ENCODE peak calls at places on chromosomes 1 and 21, in seven cellular contexts. V is breast epithelium, D is sigmoid colon, H is upper lobe of right lung, T is pancreas, B is IMR-90, N is tibial artery. U is an unnamed sample. For H3K4me1, the result is how much of the 10 kb centered on the place peaks cover.

GRCh38 chr1:100134872-100135271 is 1.9 kb downstream of the TRMT13 start:
- DNase-seq in V (no peak), D (no peak), H (no peak), T (no peak), B (peak), N (no peak), U (no peak)

GRCh38 chr1:85398391-85399064 is 66.4 kb downstream of the DDAH1 start:
- DNase-seq in V (no peak), D (no peak), H (no peak), T (no peak), B (peak), N (no peak), U (no peak)

GRCh38 chr1:161166669-161167548 is 683 bp downstream of the PPOX start:
- DNase-seq in V (no peak), D (no peak), H (no peak), T (peak), B (no peak), N (no peak), U (no peak)

GRCh38 chr1:1442069-1442770 is 6.7 kb downstream of the VWA1 start:
- DNase-seq in V (no peak), D (no peak), H (no peak), T (peak), B (no peak), N (peak), U (no peak)

GRCh38 chr1:198056255-198056654 is 100.5 kb upstream of the NEK7 start:
- DNase-seq in V (no peak), D (no peak), H (no peak), T (no peak), B (no peak), N (no peak), U (no peak)

GRCh38 chr1:38615680-38616079 is 243.9 kb downstream of the RRAGC start:
- DNase-seq in V (no peak), D (no peak), H (no peak), T (no peak), B (no peak), N (no peak), U (no peak)

GRCh38 chr1:200483491-200484143 is 73.8 kb upstream of the ZNF281 start:
- DNase-seq in V (no peak), D (no peak), H (no peak), T (no peak), B (peak), N (no peak), U (no peak)

GRCh38 chr1:203325418-203326091 is 20.2 kb downstream of the BTG2 start:
- DNase-seq in V (no peak), D (peak), H (no peak), T (peak), B (no peak), N (peak), U (no peak)

DNA sequence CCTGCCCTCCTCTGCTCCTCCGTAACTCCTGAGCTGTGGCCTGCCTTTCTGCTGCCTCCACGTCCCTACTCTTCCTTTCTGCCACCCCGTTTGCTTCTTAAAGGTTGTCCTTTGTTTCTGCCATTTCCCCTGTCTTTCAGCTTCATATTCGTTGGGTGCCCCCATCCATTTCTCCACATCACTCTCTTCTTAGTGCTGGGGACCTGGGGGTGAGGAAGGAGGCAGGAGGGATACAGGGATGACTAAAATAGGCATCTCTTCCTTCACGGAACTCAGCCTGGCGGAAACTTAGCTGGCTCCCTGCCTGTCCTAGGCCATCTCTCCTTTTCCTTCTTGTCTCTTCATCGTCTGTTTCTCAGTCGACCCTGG is 67.0 kb upstream of the CD1D start:
- DNase-seq in V (no peak), D (no peak), H (no peak), T (no peak), B (no peak), N (no peak), U (no peak)
- H3K4me1 ChIP-seq in V (under half), D (under half), H (under half), T (under half), B (under half), N (under half), U (under half)

DNA sequence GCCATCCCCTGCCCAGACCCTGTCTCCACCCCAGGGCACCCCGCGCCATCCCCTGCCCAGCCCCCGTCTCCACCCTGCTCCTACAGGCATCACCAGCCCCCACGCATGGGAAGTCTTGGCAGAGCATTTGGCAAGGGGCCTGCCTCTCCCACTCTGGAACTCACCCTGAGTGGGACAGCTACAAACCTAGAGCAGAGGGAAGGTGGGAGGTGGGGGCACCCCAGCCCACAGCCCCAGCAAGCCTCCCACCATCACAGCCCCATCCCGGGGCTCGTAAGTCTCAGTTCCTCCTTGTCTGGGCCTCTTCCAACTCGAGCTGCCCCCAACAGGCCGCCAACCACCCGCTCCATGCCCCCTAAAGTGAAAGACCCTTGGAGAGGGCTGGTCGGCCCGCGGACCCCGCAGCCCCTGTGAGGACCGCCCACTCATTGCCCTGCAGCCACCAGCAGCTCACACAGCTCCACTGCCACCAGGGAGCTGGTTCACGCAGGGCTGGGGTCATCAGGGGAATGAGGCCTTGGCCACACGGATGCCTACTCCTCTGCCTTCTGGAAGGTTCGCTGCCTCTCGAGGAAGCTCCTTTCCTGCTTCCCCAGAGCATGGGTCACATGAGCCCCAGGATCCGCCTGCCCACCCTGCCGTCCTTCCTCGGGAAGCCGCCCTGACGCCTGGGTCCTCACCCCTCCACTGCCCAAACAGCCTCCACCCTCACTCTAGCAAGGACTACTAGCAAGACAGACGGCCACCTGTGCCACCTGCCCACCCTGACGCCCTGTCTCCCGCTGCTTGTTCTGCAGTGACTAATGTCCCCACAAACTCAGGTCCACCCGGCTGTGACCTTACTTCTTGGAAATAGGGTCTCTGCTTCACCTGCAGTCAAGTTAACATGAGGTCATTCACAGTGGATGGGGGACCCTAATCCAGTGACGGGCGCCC is 14.4 kb downstream of the MEGF6 start:
- DNase-seq in V (no peak), D (no peak), H (no peak), T (no peak), B (no peak), N (no peak), U (no peak)
- H3K4me3 ChIP-seq in V (no peak), D (no peak), H (no peak), T (no peak), B (no peak), N (no peak), U (no peak)

GRCh38 chr21:27812279-27812678 is 845.4 kb upstream of the ADAMTS5 start:
- DNase-seq in V (no peak), D (no peak), H (no peak), T (no peak), B (peak), N (no peak), U (no peak)
- TF ChIP-seq CTCF in V (no peak), D (no peak), H (no peak), T (no peak), B (no peak), N (no peak), U (no peak)

GRCh38 chr1:182604835-182605164 is 611 bp upstream of the RGS16 start:
- DNase-seq in V (no peak), D (no peak), H (no peak), T (no peak), B (no peak), N (no peak), U (no peak)
- H3K4me1 ChIP-seq in V (under half), D (under half), H (under half), T (under half), B (under half), N (under half), U (under half)

DNA sequence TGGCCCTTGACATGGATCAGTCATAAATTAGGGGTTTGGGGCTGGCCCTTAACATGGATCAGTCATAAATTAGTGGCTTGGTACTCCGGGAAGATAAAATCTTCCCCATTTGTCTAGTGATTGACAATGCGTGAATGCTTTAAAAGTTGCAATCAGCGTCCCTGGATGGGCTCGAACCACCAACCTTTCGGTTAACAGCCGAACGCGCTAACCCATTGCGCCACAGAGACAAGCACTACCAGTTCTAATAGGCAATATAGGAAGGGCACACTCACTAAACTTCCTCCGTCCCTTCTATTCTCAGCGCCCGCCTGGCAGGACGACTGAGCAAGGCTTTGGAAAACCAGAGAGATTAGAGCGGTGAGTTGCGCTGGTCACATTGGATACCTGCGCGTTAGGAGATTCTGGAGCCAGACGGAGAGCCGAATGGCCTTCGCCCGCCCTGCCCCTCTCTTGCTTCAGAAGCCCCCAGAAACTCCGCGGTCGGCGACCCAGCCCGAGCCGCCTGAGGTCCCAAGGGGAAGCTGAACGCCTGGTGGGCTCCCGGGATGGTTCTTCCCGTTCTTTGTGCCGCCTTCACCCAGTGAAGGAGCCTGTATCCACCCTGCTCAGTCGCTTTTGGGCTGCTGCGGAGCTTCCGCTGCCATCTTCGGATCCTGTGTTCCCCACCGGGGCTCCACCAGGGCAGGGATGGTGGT is 235.9 kb downstream of the FAM72C start:
- DNase-seq in V (peak), D (no peak), H (no peak), T (no peak), B (no peak), N (no peak), U (no peak)
- H3K4me3 ChIP-seq in V (peak), D (no peak), H (peak), T (no peak), B (no peak), N (peak), U (peak)

GRCh38 chr1:5887436-5888290 is 104.6 kb downstream of the NPHP4 start:
- DNase-seq in V (no peak), D (no peak), H (no peak), T (no peak), B (no peak), N (no peak), U (no peak)

GRCh38 chr1:5889462-5889861 is 102.8 kb downstream of the NPHP4 start:
- DNase-seq in V (no peak), D (no peak), H (no peak), T (no peak), B (no peak), N (no peak), U (no peak)

GRCh38 chr1:5890346-5891106 is 101.7 kb downstream of the NPHP4 start:
- DNase-seq in V (no peak), D (no peak), H (no peak), T (no peak), B (no peak), N (no peak), U (no peak)

GRCh38 chr1:5889901-5890300 is 102.3 kb downstream of the NPHP4 start:
- DNase-seq in V (no peak), D (no peak), H (no peak), T (no peak), B (no peak), N (no peak), U (no peak)

DNA sequence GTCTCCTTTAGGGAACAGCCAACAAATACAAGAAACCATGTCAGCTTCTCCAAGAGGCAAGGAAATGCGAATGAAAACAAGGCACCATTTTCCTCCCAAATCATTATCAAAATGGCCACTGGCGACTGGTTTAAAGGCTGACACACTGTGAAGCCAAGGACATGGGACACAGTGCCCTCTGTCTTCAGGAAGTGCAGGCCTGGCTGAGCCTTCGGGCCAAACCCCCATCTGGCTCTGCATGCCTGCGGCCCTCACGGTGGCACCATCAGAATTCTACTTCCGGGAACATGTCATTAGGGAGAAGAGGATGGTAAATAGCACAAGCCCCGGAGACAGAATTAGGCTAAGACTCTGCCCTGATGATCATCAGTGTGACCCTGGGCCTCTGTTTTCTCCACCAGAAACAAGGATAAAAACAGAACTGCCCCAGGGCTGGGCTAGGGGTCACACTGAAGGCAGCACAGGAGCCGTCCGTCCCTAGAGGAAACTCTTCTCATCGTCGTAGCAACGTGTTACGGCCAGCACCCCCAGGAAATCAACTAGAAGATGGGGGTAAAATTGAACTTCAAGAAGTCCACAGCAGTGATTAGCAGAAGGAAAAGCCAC is 103.5 kb downstream of the NPHP4 start:
- DNase-seq in V (no peak), D (no peak), H (no peak), T (no peak), B (no peak), N (no peak), U (no peak)
- TF ChIP-seq CTCF in V (no peak), D (no peak), H (no peak), T (no peak), B (no peak), N (no peak), U (no peak)

U was measured in ascending aorta.